ENCODE peak calls at places on chromosomes 13 and 19, in nine cellular contexts. One of them, this sample, is unnamed.

GRCh38 chr19:39915848-39916215 is 18.6 kb downstream of the FCGBP start:
- DNase-seq in AG10803: no peak
- DNase-seq in CD4-positive, alpha-beta T cell: no peak
- DNase-seq in CD8-positive, alpha-beta T cell: no peak
- DNase-seq in PC-9: no peak
- DNase-seq in BJ: no peak
- DNase-seq in type B pancreatic cell: peak; percentile 32
- DNase-seq in AG09319: no peak
- DNase-seq in brain microvascular endothelial cell: no peak
- DNase-seq in this sample: no peak

GRCh38 chr19:16013181-16013850 is 63.0 kb upstream of the TPM4 start:
- DNase-seq in CD8-positive, alpha-beta T cell: no peak
- DNase-seq in AG09319: no peak
- DNase-seq in BJ: no peak
- DNase-seq in brain microvascular endothelial cell: no peak
- DNase-seq in CD4-positive, alpha-beta T cell: no peak
- DNase-seq in AG10803: no peak
- DNase-seq in PC-9: no peak
- DNase-seq in type B pancreatic cell: no peak
- DNase-seq in this sample: no peak

GRCh38 chr13:25686831-25687495 is 315.2 kb downstream of the ATP8A2 start:
- DNase-seq in AG09319: no peak
- DNase-seq in type B pancreatic cell: no peak
- DNase-seq in CD8-positive, alpha-beta T cell: no peak
- DNase-seq in BJ: no peak
- DNase-seq in AG10803: no peak
- DNase-seq in brain microvascular endothelial cell: no peak
- DNase-seq in PC-9: no peak
- DNase-seq in CD4-positive, alpha-beta T cell: no peak
- DNase-seq in this sample: no peak

GRCh38 chr13:113996912-113997745 is 23.3 kb upstream of the C13orf46 start:
- DNase-seq in PC-9: peak; percentile 65
- DNase-seq in CD4-positive, alpha-beta T cell: no peak
- DNase-seq in AG09319: no peak
- DNase-seq in brain microvascular endothelial cell: no peak
- DNase-seq in BJ: no peak
- DNase-seq in AG10803: no peak
- DNase-seq in type B pancreatic cell: no peak
- DNase-seq in CD8-positive, alpha-beta T cell: no peak
- DNase-seq in this sample: no peak

GRCh38 chr13:39781381-39781780 is 125.9 kb downstream of the COG6 start:
- DNase-seq in CD4-positive, alpha-beta T cell: no peak
- DNase-seq in AG09319: no peak
- DNase-seq in brain microvascular endothelial cell: no peak
- DNase-seq in PC-9: no peak
- DNase-seq in AG10803: no peak
- DNase-seq in type B pancreatic cell: no peak
- DNase-seq in CD8-positive, alpha-beta T cell: no peak
- DNase-seq in BJ: no peak
- DNase-seq in this sample: no peak

GRCh38 chr13:85265296-85265695 is 533.9 kb downstream of the SLITRK6 start:
- DNase-seq in AG09319: no peak
- DNase-seq in CD4-positive, alpha-beta T cell: no peak
- DNase-seq in CD8-positive, alpha-beta T cell: no peak
- DNase-seq in BJ: no peak
- DNase-seq in AG10803: no peak
- DNase-seq in brain microvascular endothelial cell: no peak
- DNase-seq in type B pancreatic cell: no peak
- DNase-seq in PC-9: no peak
- DNase-seq in this sample: no peak

GRCh38 chr13:52130641-52131040 is 1.8 kb upstream of the NEK5 start:
- DNase-seq in PC-9: peak; percentile 48
- DNase-seq in type B pancreatic cell: no peak
- DNase-seq in BJ: no peak
- DNase-seq in CD4-positive, alpha-beta T cell: no peak
- DNase-seq in AG10803: no peak
- DNase-seq in AG09319: no peak
- DNase-seq in CD8-positive, alpha-beta T cell: no peak
- DNase-seq in brain microvascular endothelial cell: no peak
- DNase-seq in this sample: no peak

GRCh38 chr19:17114414-17114831 is 38.8 kb downstream of the MYO9B start:
- DNase-seq in BJ: no peak
- DNase-seq in AG10803: no peak
- DNase-seq in AG09319: no peak
- DNase-seq in CD8-positive, alpha-beta T cell: no peak
- DNase-seq in PC-9: peak; percentile 28
- DNase-seq in brain microvascular endothelial cell: no peak
- DNase-seq in type B pancreatic cell: no peak
- DNase-seq in CD4-positive, alpha-beta T cell: no peak
- DNase-seq in this sample: no peak

GRCh38 chr13:29522044-29522685 is 73.3 kb downstream of the SLC7A1 start:
- DNase-seq in BJ: peak; percentile 86
- DNase-seq in brain microvascular endothelial cell: peak; percentile 99
- DNase-seq in AG10803: peak; percentile 99
- DNase-seq in CD8-positive, alpha-beta T cell: no peak
- DNase-seq in PC-9: no peak
- DNase-seq in AG09319: peak; percentile 93
- DNase-seq in CD4-positive, alpha-beta T cell: no peak
- DNase-seq in type B pancreatic cell: no peak
- DNase-seq in this sample: no peak

GRCh38 chr19:14401468-14401867 is 17.7 kb downstream of the DDX39A start:
- DNase-seq in AG10803: no peak
- DNase-seq in CD4-positive, alpha-beta T cell: no peak
- DNase-seq in PC-9: no peak
- DNase-seq in brain microvascular endothelial cell: no peak
- DNase-seq in AG09319: no peak
- DNase-seq in type B pancreatic cell: no peak
- DNase-seq in BJ: no peak
- DNase-seq in CD8-positive, alpha-beta T cell: no peak
- DNase-seq in this sample: no peak

GRCh38 chr13:23824355-23824754 is 64.8 kb downstream of the MIPEP start:
- DNase-seq in BJ: no peak
- DNase-seq in PC-9: no peak
- DNase-seq in brain microvascular endothelial cell: no peak
- DNase-seq in AG09319: no peak
- DNase-seq in CD4-positive, alpha-beta T cell: no peak
- DNase-seq in CD8-positive, alpha-beta T cell: no peak
- DNase-seq in AG10803: peak; percentile 45
- DNase-seq in type B pancreatic cell: no peak
- DNase-seq in this sample: no peak

GRCh38 chr13:47897411-47898050 is 103.5 kb downstream of the SUCLA2 start:
- DNase-seq in AG09319: no peak
- DNase-seq in type B pancreatic cell: no peak
- DNase-seq in CD4-positive, alpha-beta T cell: no peak
- DNase-seq in brain microvascular endothelial cell: peak; percentile 54
- DNase-seq in BJ: no peak
- DNase-seq in AG10803: peak; percentile 68
- DNase-seq in CD8-positive, alpha-beta T cell: no peak
- DNase-seq in PC-9: peak; percentile 73
- DNase-seq in this sample: no peak

GRCh38 chr19:16209266-16209665 is 11.6 kb downstream of the AP1M1 start:
- DNase-seq in PC-9: no peak
- DNase-seq in CD8-positive, alpha-beta T cell: no peak
- DNase-seq in brain microvascular endothelial cell: no peak
- DNase-seq in CD4-positive, alpha-beta T cell: no peak
- DNase-seq in BJ: no peak
- DNase-seq in AG09319: no peak
- DNase-seq in type B pancreatic cell: no peak
- DNase-seq in AG10803: no peak
- DNase-seq in this sample: no peak

GRCh38 chr13:95677564-95678386 is 836 bp downstream of the DNAJC3 start:
- DNase-seq in AG10803: peak; percentile 21
- DNase-seq in brain microvascular endothelial cell: no peak
- DNase-seq in AG09319: no peak
- DNase-seq in CD8-positive, alpha-beta T cell: no peak
- DNase-seq in PC-9: no peak
- DNase-seq in CD4-positive, alpha-beta T cell: no peak
- DNase-seq in type B pancreatic cell: no peak
- DNase-seq in BJ: no peak
- DNase-seq in this sample: no peak

GRCh38 chr13:71454509-71454908 is 412.5 kb downstream of the DACH1 start:
- DNase-seq in brain microvascular endothelial cell: no peak
- DNase-seq in type B pancreatic cell: no peak
- DNase-seq in CD8-positive, alpha-beta T cell: no peak
- DNase-seq in CD4-positive, alpha-beta T cell: no peak
- DNase-seq in PC-9: no peak
- DNase-seq in AG09319: no peak
- DNase-seq in AG10803: no peak
- DNase-seq in BJ: no peak
- DNase-seq in this sample: no peak

GRCh38 chr13:79782541-79783216 is 301.7 kb downstream of the NDFIP2 start:
- DNase-seq in PC-9: no peak
- DNase-seq in AG10803: peak; percentile 10
- DNase-seq in CD8-positive, alpha-beta T cell: no peak
- DNase-seq in type B pancreatic cell: no peak
- DNase-seq in CD4-positive, alpha-beta T cell: no peak
- DNase-seq in BJ: no peak
- DNase-seq in brain microvascular endothelial cell: peak; percentile 86
- DNase-seq in AG09319: no peak
- DNase-seq in this sample: peak; percentile 82

GRCh38 chr19:58451358-58452101 is at the start of gene ZNF324B:
- DNase-seq in CD8-positive, alpha-beta T cell: peak; percentile 95
- DNase-seq in PC-9: peak; percentile 86
- DNase-seq in BJ: peak; percentile 61
- DNase-seq in AG09319: peak; percentile 75
- DNase-seq in AG10803: peak; percentile 91
- DNase-seq in CD4-positive, alpha-beta T cell: peak; percentile 94
- DNase-seq in brain microvascular endothelial cell: peak; percentile 95
- DNase-seq in type B pancreatic cell: peak; percentile 96
- DNase-seq in this sample: peak; percentile 82

GRCh38 chr19:48989701-48990291 is 3.3 kb downstream of the GYS1 start:
- DNase-seq in BJ: peak; percentile 51
- DNase-seq in brain microvascular endothelial cell: no peak
- DNase-seq in AG10803: peak; percentile 63
- DNase-seq in PC-9: no peak
- DNase-seq in AG09319: no peak
- DNase-seq in CD8-positive, alpha-beta T cell: no peak
- DNase-seq in CD4-positive, alpha-beta T cell: no peak
- DNase-seq in type B pancreatic cell: no peak
- DNase-seq in this sample: no peak

GRCh38 chr19:30226464-30227070 is 145.6 kb upstream of the ZNF536 start:
- DNase-seq in AG09319: no peak
- DNase-seq in CD8-positive, alpha-beta T cell: no peak
- DNase-seq in brain microvascular endothelial cell: no peak
- DNase-seq in AG10803: peak; percentile 43
- DNase-seq in PC-9: no peak
- DNase-seq in CD4-positive, alpha-beta T cell: no peak
- DNase-seq in type B pancreatic cell: no peak
- DNase-seq in BJ: no peak
- DNase-seq in this sample: no peak

GRCh38 chr13:95457294-95457693 is 95.2 kb upstream of the CLDN10 start:
- DNase-seq in AG10803: no peak
- DNase-seq in CD4-positive, alpha-beta T cell: no peak
- DNase-seq in type B pancreatic cell: no peak
- DNase-seq in CD8-positive, alpha-beta T cell: no peak
- DNase-seq in AG09319: no peak
- DNase-seq in brain microvascular endothelial cell: peak; percentile 1
- DNase-seq in PC-9: no peak
- DNase-seq in BJ: no peak
- DNase-seq in this sample: no peak

GRCh38 chr19:55692681-55693081 is 17.7 kb downstream of the EPN1 start:
- DNase-seq in AG10803: no peak
- DNase-seq in BJ: no peak
- DNase-seq in AG09319: no peak
- DNase-seq in brain microvascular endothelial cell: no peak
- DNase-seq in CD4-positive, alpha-beta T cell: no peak
- DNase-seq in type B pancreatic cell: no peak
- DNase-seq in CD8-positive, alpha-beta T cell: no peak
- DNase-seq in PC-9: no peak
- DNase-seq in this sample: no peak

GRCh38 chr13:95044452-95045205 is 256.6 kb downstream of the ABCC4 start:
- DNase-seq in brain microvascular endothelial cell: no peak
- DNase-seq in CD8-positive, alpha-beta T cell: no peak
- DNase-seq in CD4-positive, alpha-beta T cell: no peak
- DNase-seq in type B pancreatic cell: no peak
- DNase-seq in AG10803: no peak
- DNase-seq in AG09319: no peak
- DNase-seq in BJ: no peak
- DNase-seq in PC-9: no peak
- DNase-seq in this sample: no peak

GRCh38 chr19:53812335-53812734 is 11.8 kb downstream of the NLRP12 start:
- DNase-seq in BJ: no peak
- DNase-seq in PC-9: no peak
- DNase-seq in AG09319: no peak
- DNase-seq in brain microvascular endothelial cell: no peak
- DNase-seq in CD8-positive, alpha-beta T cell: no peak
- DNase-seq in CD4-positive, alpha-beta T cell: no peak
- DNase-seq in AG10803: no peak
- DNase-seq in type B pancreatic cell: no peak
- DNase-seq in this sample: no peak
- TF ChIP-seq CTCF in BJ: peak; percentile 18
- TF ChIP-seq CTCF in PC-9: peak; percentile 37
- TF ChIP-seq CTCF in AG09319: no peak
- TF ChIP-seq CTCF in brain microvascular endothelial cell: peak; percentile 45
- TF ChIP-seq CTCF in CD8-positive, alpha-beta T cell: no peak
- TF ChIP-seq CTCF in CD4-positive, alpha-beta T cell: no peak
- TF ChIP-seq CTCF in AG10803: peak; percentile 19
- TF ChIP-seq CTCF in type B pancreatic cell: peak; percentile 49
- TF ChIP-seq CTCF in this sample: peak; percentile 32

GRCh38 chr13:45417790-45418534 is at the start of gene SLC25A30:
- DNase-seq in CD4-positive, alpha-beta T cell: peak; percentile 85
- DNase-seq in brain microvascular endothelial cell: peak; percentile 87
- DNase-seq in CD8-positive, alpha-beta T cell: peak; percentile 88
- DNase-seq in AG09319: peak; percentile 60
- DNase-seq in BJ: peak; percentile 47
- DNase-seq in type B pancreatic cell: peak; percentile 90
- DNase-seq in AG10803: peak; percentile 88
- DNase-seq in PC-9: peak; percentile 82
- DNase-seq in this sample: peak; percentile 63
- TF ChIP-seq CTCF in CD4-positive, alpha-beta T cell: no peak
- TF ChIP-seq CTCF in brain microvascular endothelial cell: no peak
- TF ChIP-seq CTCF in CD8-positive, alpha-beta T cell: no peak
- TF ChIP-seq CTCF in AG09319: no peak
- TF ChIP-seq CTCF in BJ: no peak
- TF ChIP-seq CTCF in type B pancreatic cell: no peak
- TF ChIP-seq CTCF in AG10803: no peak
- TF ChIP-seq CTCF in PC-9: no peak
- TF ChIP-seq CTCF in this sample: no peak

DNA sequence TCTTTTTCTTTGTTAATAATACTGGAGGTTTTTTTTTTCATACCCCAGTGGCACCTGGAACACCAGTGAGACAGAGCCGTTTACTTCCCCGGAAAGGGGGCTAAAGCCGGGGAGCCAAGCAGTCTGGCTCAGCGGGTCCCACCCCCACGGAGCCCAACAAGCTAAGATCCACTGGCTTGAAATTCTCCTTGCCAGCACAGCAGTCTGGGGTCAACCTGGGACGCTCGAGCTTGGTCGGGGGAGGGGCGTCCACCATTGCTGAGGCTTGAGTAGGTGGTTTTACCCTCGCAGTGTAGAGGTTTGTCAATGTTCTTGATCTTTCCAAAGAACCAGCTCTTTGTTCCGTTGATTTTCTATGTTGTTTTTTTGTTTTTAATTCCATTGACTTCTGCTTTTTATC is 94.6 kb upstream of the DIAPH3 start:
- DNase-seq in AG10803: no peak
- DNase-seq in type B pancreatic cell: no peak
- DNase-seq in CD8-positive, alpha-beta T cell: no peak
- DNase-seq in BJ: no peak
- DNase-seq in PC-9: no peak
- DNase-seq in CD4-positive, alpha-beta T cell: no peak
- DNase-seq in AG09319: no peak
- DNase-seq in brain microvascular endothelial cell: no peak
- DNase-seq in this sample: no peak
- TF ChIP-seq CTCF in AG10803: no peak
- TF ChIP-seq CTCF in type B pancreatic cell: no peak
- TF ChIP-seq CTCF in CD8-positive, alpha-beta T cell: no peak
- TF ChIP-seq CTCF in BJ: no peak
- TF ChIP-seq CTCF in PC-9: no peak
- TF ChIP-seq CTCF in CD4-positive, alpha-beta T cell: no peak
- TF ChIP-seq CTCF in AG09319: no peak
- TF ChIP-seq CTCF in brain microvascular endothelial cell: no peak
- TF ChIP-seq CTCF in this sample: no peak

GRCh38 chr19:7933411-7933810 is 7.5 kb upstream of the CTXN1 start:
- DNase-seq in CD8-positive, alpha-beta T cell: no peak
- DNase-seq in AG10803: no peak
- DNase-seq in CD4-positive, alpha-beta T cell: no peak
- DNase-seq in AG09319: no peak
- DNase-seq in PC-9: no peak
- DNase-seq in type B pancreatic cell: no peak
- DNase-seq in brain microvascular endothelial cell: no peak
- DNase-seq in BJ: no peak
- DNase-seq in this sample: no peak
- TF ChIP-seq CTCF in CD8-positive, alpha-beta T cell: no peak
- TF ChIP-seq CTCF in AG10803: peak; percentile 7
- TF ChIP-seq CTCF in CD4-positive, alpha-beta T cell: no peak
- TF ChIP-seq CTCF in AG09319: peak; percentile 7
- TF ChIP-seq CTCF in PC-9: peak; percentile 60
- TF ChIP-seq CTCF in type B pancreatic cell: peak; percentile 52
- TF ChIP-seq CTCF in brain microvascular endothelial cell: peak; percentile 60
- TF ChIP-seq CTCF in BJ: peak; percentile 41
- TF ChIP-seq CTCF in this sample: peak; percentile 45

This sample was measured in retinal pigment epithelial cell.